ENCODE peak calls at places on chromosomes 5 and 9, in seven cellular contexts. K is suprapubic skin, U is ovary, O is lower leg skin, A is heart left ventricle, F is thyroid gland, J is IMR-90. X is an unnamed sample.
A peak's percentile ranks its signal among the peaks of the same experiment; 100 is the strongest.

GRCh38 chr5:141879941-141880738 is 1.9 kb upstream of the PCDH1 start:
- DNase-seq in K (no peak), U (peak; percentile 13), O (peak; percentile 82), A (no peak), F (no peak), J (no peak), X (no peak)

GRCh38 chr5:132753135-132753987 is 6.1 kb downstream of the CCNI2 start:
- DNase-seq in K (no peak), U (no peak), O (peak; percentile 83), A (no peak), F (peak; percentile 90), J (no peak), X (peak; percentile 8)

GRCh38 chr5:36691993-36692392 is 85.6 kb downstream of the SLC1A3 start:
- DNase-seq in K (no peak), U (no peak), O (no peak), A (peak; percentile 53), F (no peak), J (peak; percentile 5), X (no peak)

GRCh38 chr5:109852371-109853160 is 162.8 kb downstream of the MAN2A1 start:
- DNase-seq in K (no peak), U (no peak), O (no peak), A (no peak), F (peak; percentile 89), J (peak; percentile 25), X (no peak)

GRCh38 chr5:119439140-119439625 is 13.1 kb upstream of the HSD17B4 start:
- DNase-seq in K (no peak), U (no peak), O (no peak), A (no peak), F (peak; percentile 42), J (no peak), X (peak; percentile 73)

GRCh38 chr5:168976311-168976893 is 324.5 kb downstream of the SLIT3 start:
- DNase-seq in K (no peak), U (no peak), O (peak; percentile 26), A (no peak), F (no peak), J (no peak), X (no peak)

GRCh38 chr5:113122053-113122452 is 145.5 kb downstream of the DCP2 start:
- DNase-seq in K (no peak), U (no peak), O (peak; percentile 94), A (peak; percentile 48), F (no peak), J (peak; percentile 94), X (no peak)

GRCh38 chr5:100803391-100803790 is 99.7 kb downstream of the ST8SIA4 start:
- DNase-seq in K (no peak), U (no peak), O (no peak), A (no peak), F (no peak), J (peak; percentile 44), X (no peak)

GRCh38 chr9:130429831-130430230 is 14.9 kb upstream of the ASS1 start:
- DNase-seq in K (no peak), U (no peak), O (no peak), A (no peak), F (no peak), J (no peak), X (no peak)

GRCh38 chr9:128096614-128097013 is 28.6 kb downstream of the SLC25A25 start:
- DNase-seq in K (no peak), U (no peak), O (no peak), A (no peak), F (no peak), J (no peak), X (no peak)

GRCh38 chr9:128099932-128100491 is 27.5 kb downstream of the PTGES2 start:
- DNase-seq in K (no peak), U (no peak), O (no peak), A (no peak), F (peak; percentile 62), J (no peak), X (no peak)

GRCh38 chr9:128097156-128098016 is 29.4 kb downstream of the SLC25A25 start:
- DNase-seq in K (no peak), U (no peak), O (no peak), A (no peak), F (no peak), J (no peak), X (no peak)

GRCh38 chr9:128098936-128099931 is 28.3 kb downstream of the PTGES2 start:
- DNase-seq in K (no peak), U (no peak), O (no peak), A (no peak), F (peak; percentile 48), J (no peak), X (peak; percentile 47)

GRCh38 chr9:128098017-128098935 is 29.3 kb downstream of the PTGES2 start:
- DNase-seq in K (peak; percentile 97), U (peak; percentile 90), O (peak; percentile 98), A (peak; percentile 95), F (peak; percentile 98), J (peak; percentile 98), X (peak; percentile 95)
- TF ChIP-seq POLR2A in K (peak; percentile 83), U (peak; percentile 94), O (peak; percentile 44), A (peak; percentile 74), F (peak; percentile 83), J (peak; percentile 99), X (peak; percentile 97)

GRCh38 chr5:172887735-172888134 is 53.7 kb downstream of the ERGIC1 start:
- DNase-seq in K (no peak), U (peak; percentile 82), O (no peak), A (peak; percentile 66), F (no peak), J (peak; percentile 95), X (peak; percentile 53)
- TF ChIP-seq POLR2A in K (no peak), U (peak; percentile 12), O (no peak), A (no peak), F (no peak), J (peak; percentile 54), X (no peak)

GRCh38 chr5:176536132-176536901 is 885 bp downstream of the RNF44 start:
- DNase-seq in K (peak; percentile 94), U (peak; percentile 88), O (peak; percentile 97), A (peak; percentile 88), F (peak; percentile 86), J (peak; percentile 74), X (peak; percentile 85)

GRCh38 chr5:176535101-176535654 is 2.0 kb downstream of the RNF44 start:
- DNase-seq in K (no peak), U (no peak), O (no peak), A (peak; percentile 39), F (peak; percentile 68), J (peak; percentile 24), X (peak; percentile 73)

GRCh38 chr5:176536902-176537607 is at the start of gene RNF44:
- DNase-seq in K (peak; percentile 99), U (peak; percentile 99), O (peak; percentile 100), A (peak; percentile 99), F (peak; percentile 98), J (peak; percentile 97), X (peak; percentile 98)

GRCh38 chr5:176534640-176535039 is 2.6 kb downstream of the RNF44 start:
- DNase-seq in K (no peak), U (no peak), O (no peak), A (peak; percentile 17), F (peak; percentile 41), J (no peak), X (peak; percentile 56)

GRCh38 chr5:176535655-176536131 is 1.5 kb downstream of the RNF44 start:
- DNase-seq in K (no peak), U (peak; percentile 52), O (no peak), A (peak; percentile 25), F (no peak), J (no peak), X (no peak)
- TF ChIP-seq POLR2A in K (no peak), U (no peak), O (no peak), A (no peak), F (no peak), J (no peak), X (no peak)

GRCh38 chr9:35905912-35906679 is at the start of gene HRCT1:
- DNase-seq in K (peak; percentile 96), U (peak; percentile 93), O (peak; percentile 97), A (peak; percentile 96), F (peak; percentile 98), J (peak; percentile 94), X (peak; percentile 95)
- TF ChIP-seq POLR2A in K (no peak), U (no peak), O (no peak), A (no peak), F (no peak), J (no peak), X (peak; percentile 96)

DNA sequence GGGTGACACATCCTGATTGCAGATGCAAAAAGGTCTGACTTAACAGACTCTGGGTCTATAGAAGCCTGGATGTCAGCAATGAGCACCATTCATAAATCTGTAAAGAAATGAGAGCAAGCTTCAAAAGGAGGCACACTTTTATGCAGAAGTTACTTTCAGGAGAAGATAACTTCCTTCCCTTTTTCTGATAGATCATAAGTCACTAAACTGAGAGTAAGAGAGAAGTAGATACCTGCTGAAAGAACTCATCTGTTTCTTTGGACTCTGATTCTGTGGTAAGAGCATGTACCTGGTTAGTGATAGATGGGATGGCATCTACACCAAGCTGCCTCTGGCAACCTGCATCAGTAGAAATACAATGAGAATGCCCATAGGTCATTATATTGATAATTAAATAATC is 525.6 kb downstream of the CETN3 start:
- DNase-seq in K (no peak), U (no peak), O (no peak), A (no peak), F (no peak), J (no peak), X (no peak)
- TF ChIP-seq POLR2A in K (no peak), U (no peak), O (no peak), A (no peak), F (no peak), J (no peak), X (no peak)

GRCh38 chr9:75088646-75089368 is 493 bp downstream of the OSTF1 start:
- DNase-seq in K (peak; percentile 88), U (peak; percentile 63), O (peak; percentile 93), A (peak; percentile 87), F (peak; percentile 45), J (peak; percentile 68), X (peak; percentile 71)

GRCh38 chr9:75087279-75087823 is 604 bp downstream of the NMRK1 start:
- DNase-seq in K (no peak), U (no peak), O (no peak), A (no peak), F (peak; percentile 76), J (peak; percentile 31), X (peak; percentile 63)

GRCh38 chr9:75086443-75087278 is 1.3 kb downstream of the NMRK1 start:
- DNase-seq in K (no peak), U (peak; percentile 53), O (no peak), A (no peak), F (peak; percentile 24), J (no peak), X (peak; percentile 39)

GRCh38 chr9:75089369-75089766 is 1.1 kb downstream of the OSTF1 start:
- DNase-seq in K (no peak), U (no peak), O (no peak), A (no peak), F (no peak), J (no peak), X (no peak)

DNA sequence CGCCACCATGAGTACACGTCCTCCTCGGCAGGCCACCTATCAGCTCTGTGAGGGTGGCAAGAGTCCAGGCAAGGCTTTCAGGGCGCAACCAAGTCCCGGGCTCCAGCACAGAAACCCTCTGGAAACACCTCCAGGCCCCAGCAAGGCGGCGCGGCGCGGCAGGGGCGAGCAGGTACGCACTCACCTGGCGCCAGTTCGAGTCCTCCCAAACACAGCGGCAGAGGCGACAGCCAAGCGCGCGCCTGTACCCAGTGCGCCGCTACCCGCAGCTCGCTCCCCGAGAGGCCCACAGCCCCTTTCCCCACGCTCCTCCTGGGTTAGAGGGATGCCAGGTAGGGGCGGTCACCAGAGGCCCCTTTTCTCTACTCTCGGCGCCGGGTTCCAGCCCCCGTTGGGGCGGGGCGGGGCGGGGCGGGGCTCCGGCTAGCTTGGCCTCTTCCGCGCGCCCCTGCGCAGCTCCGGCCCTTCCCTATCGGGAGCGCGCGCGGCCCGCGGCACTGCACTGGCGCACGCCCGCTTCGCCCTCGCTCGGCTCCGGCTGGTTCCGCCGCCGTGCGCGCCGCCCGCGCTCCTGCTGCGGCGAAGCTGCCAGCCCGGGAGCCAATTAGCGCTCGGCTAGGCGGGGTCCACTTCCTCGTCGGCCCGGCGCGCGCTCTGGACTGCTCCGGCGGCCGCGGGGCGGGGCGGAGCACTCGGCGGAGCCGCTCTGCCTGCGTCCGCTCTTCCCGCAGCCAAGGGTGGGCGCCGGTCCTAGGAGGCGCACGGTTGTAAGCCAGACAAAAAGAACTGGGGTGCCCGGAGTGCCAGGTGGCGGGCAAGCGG is at the start of the genes NMRK1 and OSTF1:
- DNase-seq in K (peak; percentile 95), U (peak; percentile 97), O (peak; percentile 98), A (peak; percentile 98), F (peak; percentile 97), J (peak; percentile 96), X (peak; percentile 97)
- TF ChIP-seq POLR2A in K (peak; percentile 75), U (peak; percentile 84), O (peak; percentile 80), A (peak; percentile 64), F (peak; percentile 85), J (peak; percentile 72), X (peak; percentile 98)